ENCODE peak calls at places on chromosomes 6 and 20, in five cellular contexts. K is IMR-90, R is mesothelial cell of epicardium, H is WERI-Rb-1, A is lower lobe of right lung. V is an unnamed sample.

GRCh38 chr6:19107468-19107867 is 720.3 kb downstream of the RNF144B start:
- DNase-seq in K (no peak), R (no peak), H (no peak), A (no peak), V (no peak)

GRCh38 chr6:150327117-150327774 is 41.6 kb upstream of the IYD start:
- DNase-seq in K (no peak), R (no peak), H (no peak), A (no peak), V (no peak)

GRCh38 chr6:119312875-119313338 is 36.7 kb downstream of the MAN1A1 start:
- DNase-seq in K (no peak), R (no peak), H (no peak), A (no peak), V (no peak)

GRCh38 chr20:37301120-37301519 is 11.7 kb downstream of the MANBAL start:
- DNase-seq in K (no peak), R (no peak), H (no peak), A (no peak), V (no peak)

GRCh38 chr6:136031982-136032381 is 180.5 kb downstream of the PDE7B start:
- DNase-seq in K (peak), R (no peak), H (peak), A (no peak), V (no peak)

GRCh38 chr20:24337074-24337473 is 132.4 kb upstream of the SYNDIG1 start:
- DNase-seq in K (peak), R (no peak), H (no peak), A (no peak), V (no peak)

GRCh38 chr20:52974155-52974554 is 2.0 kb downstream of the TSHZ2 start:
- DNase-seq in K (no peak), R (no peak), H (no peak), A (no peak), V (no peak)

GRCh38 chr6:48307583-48307982 is 196.6 kb upstream of the PTCHD4 start:
- DNase-seq in K (no peak), R (no peak), H (no peak), A (no peak), V (no peak)

GRCh38 chr20:38113401-38114325 is 51.4 kb downstream of the TGM2 start:
- DNase-seq in K (no peak), R (no peak), H (peak), A (no peak), V (no peak)

GRCh38 chr6:30799210-30799609 is 54.9 kb upstream of the IER3 start:
- DNase-seq in K (peak), R (no peak), H (no peak), A (no peak), V (no peak)

GRCh38 chr6:142617158-142617557 is 315.4 kb downstream of the ADGRG6 start:
- DNase-seq in K (no peak), R (no peak), H (no peak), A (no peak), V (no peak)

GRCh38 chr6:140427842-140428241 is 1053.4 kb upstream of the CITED2 start:
- DNase-seq in K (no peak), R (no peak), H (no peak), A (no peak), V (no peak)

GRCh38 chr6:159169557-159170332 is 545 bp downstream of the FNDC1 start:
- DNase-seq in K (peak), R (peak), H (peak), A (peak), V (peak)

GRCh38 chr6:147132889-147133288 is 71.3 kb upstream of the STXBP5 start:
- DNase-seq in K (peak), R (no peak), H (no peak), A (no peak), V (no peak)

GRCh38 chr6:2733324-2733723 is 17.4 kb downstream of the MYLK4 start:
- DNase-seq in K (peak), R (no peak), H (no peak), A (peak), V (no peak)

GRCh38 chr6:30782425-30783014 is 38.2 kb upstream of the IER3 start:
- DNase-seq in K (peak), R (no peak), H (no peak), A (no peak), V (no peak)

GRCh38 chr6:6588924-6589696 is 590 bp downstream of the LY86 start:
- DNase-seq in K (no peak), R (no peak), H (no peak), A (no peak), V (no peak)

GRCh38 chr6:71220466-71220865 is 68.1 kb upstream of the OGFRL1 start:
- DNase-seq in K (no peak), R (no peak), H (no peak), A (no peak), V (no peak)

GRCh38 chr6:91029211-91029610 is 442.3 kb upstream of the MAP3K7 start:
- DNase-seq in K (no peak), R (no peak), H (peak), A (no peak), V (no peak)

GRCh38 chr6:110033749-110034636 is 55.9 kb downstream of the GPR6 start:
- DNase-seq in K (no peak), R (no peak), H (no peak), A (no peak), V (no peak)

GRCh38 chr20:62123450-62124118 is 1.3 kb downstream of the LSM14B start:
- DNase-seq in K (peak), R (no peak), H (no peak), A (no peak), V (no peak)

GRCh38 chr6:102327697-102328227 is 934.3 kb downstream of the GRIK2 start:
- DNase-seq in K (no peak), R (no peak), H (no peak), A (no peak), V (no peak)

GRCh38 chr20:61461459-61461858 is 209.4 kb downstream of the CDH4 start:
- DNase-seq in K (no peak), R (no peak), H (no peak), A (no peak), V (no peak)

GRCh38 chr20:53643031-53643832 is 49.6 kb upstream of the ZNF217 start:
- DNase-seq in K (peak), R (no peak), H (no peak), A (peak), V (no peak)

GRCh38 chr6:8065519-8065911 is 1.3 kb upstream of the BLOC1S5 start:
- DNase-seq in K (peak), R (no peak), H (no peak), A (no peak), V (no peak)

GRCh38 chr20:24912397-24913075 is 36.5 kb upstream of the CST7 start:
- DNase-seq in K (no peak), R (no peak), H (no peak), A (no peak), V (no peak)

GRCh38 chr20:34542439-34542838 is 16.1 kb upstream of the MAP1LC3A start:
- DNase-seq in K (no peak), R (no peak), H (no peak), A (no peak), V (no peak)

GRCh38 chr6:11043552-11043960 is 549 bp downstream of the ELOVL2 start:
- DNase-seq in K (no peak), R (peak), H (no peak), A (no peak), V (no peak)

GRCh38 chr6:1787894-1788293 is 178.2 kb downstream of the FOXC1 start:
- DNase-seq in K (peak), R (no peak), H (no peak), A (no peak), V (no peak)

DNA sequence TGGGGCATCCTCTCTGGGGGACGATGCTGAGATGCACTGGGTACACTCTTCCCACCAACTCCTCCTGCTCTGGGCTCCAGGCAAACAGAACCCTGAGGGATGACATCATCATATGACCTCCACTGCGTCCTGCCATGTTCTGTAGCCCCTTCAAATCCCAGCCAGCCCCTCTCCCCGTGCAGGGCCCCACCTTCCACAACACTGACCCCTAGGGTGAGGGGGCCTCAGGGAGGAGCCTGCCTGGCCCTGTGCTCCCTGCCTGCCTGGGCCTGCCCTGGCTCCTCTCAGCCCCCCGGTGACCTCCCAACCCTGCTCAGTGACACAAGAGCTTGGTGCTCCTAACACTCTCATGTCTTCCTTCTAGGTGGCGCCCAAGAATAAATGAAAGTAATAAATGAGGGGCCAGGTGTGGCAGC is 9.6 kb upstream of the SPDEF start:
- DNase-seq in K (no peak), R (no peak), H (no peak), A (no peak), V (no peak)
- TF ChIP-seq CTCF in K (no peak), R (no peak), H (peak), A (no peak), V (no peak)

GRCh38 chr20:19975901-19976300 is 41.3 kb upstream of the NAA20 start:
- DNase-seq in K (no peak), R (no peak), H (no peak), A (no peak), V (no peak)

GRCh38 chr20:19978511-19979210 is 38.5 kb upstream of the NAA20 start:
- DNase-seq in K (no peak), R (no peak), H (no peak), A (no peak), V (no peak)

GRCh38 chr20:19975436-19975799 is 41.7 kb upstream of the NAA20 start:
- DNase-seq in K (peak), R (no peak), H (no peak), A (peak), V (no peak)

GRCh38 chr20:19977373-19977770 is 39.8 kb upstream of the NAA20 start:
- DNase-seq in K (no peak), R (no peak), H (no peak), A (no peak), V (no peak)

GRCh38 chr20:19976595-19977372 is 40.4 kb upstream of the NAA20 start:
- DNase-seq in K (peak), R (no peak), H (no peak), A (peak), V (no peak)
- TF ChIP-seq CTCF in K (no peak), R (no peak), H (no peak), A (no peak), V (no peak)

DNA sequence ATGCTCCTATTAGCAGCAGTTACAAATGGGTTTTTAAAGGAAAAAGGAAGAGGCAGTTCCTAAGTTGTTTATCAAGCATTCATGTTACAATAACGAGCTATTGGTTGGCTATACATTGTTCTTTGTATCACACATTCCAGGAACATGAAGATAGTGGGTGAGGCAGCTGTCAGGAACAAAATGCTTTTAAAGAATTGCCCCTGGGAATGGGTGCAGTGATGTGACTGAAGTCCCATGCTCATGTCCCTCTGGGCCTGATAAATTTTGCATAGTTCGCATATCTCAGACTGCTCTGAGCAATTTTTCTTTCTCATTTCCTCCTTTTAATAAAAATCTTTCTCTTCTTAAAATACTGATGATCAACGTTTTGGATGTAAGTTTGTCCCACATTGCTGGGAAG is 3.7 kb downstream of the ENPP1 start:
- DNase-seq in K (no peak), R (no peak), H (no peak), A (no peak), V (no peak)
- TF ChIP-seq CTCF in K (no peak), R (no peak), H (no peak), A (no peak), V (no peak)

GRCh38 chr20:56422824-56423189 is 10.7 kb downstream of the CASS4 start:
- DNase-seq in K (peak), R (no peak), H (no peak), A (no peak), V (no peak)

GRCh38 chr20:56420940-56421688 is 9.1 kb downstream of the CASS4 start:
- DNase-seq in K (no peak), R (no peak), H (no peak), A (no peak), V (no peak)

GRCh38 chr20:56424931-56425330 is 12.9 kb downstream of the CASS4 start:
- DNase-seq in K (no peak), R (peak), H (no peak), A (no peak), V (no peak)

GRCh38 chr20:56420028-56420427 is 8.0 kb downstream of the CASS4 start:
- DNase-seq in K (no peak), R (no peak), H (no peak), A (no peak), V (no peak)

DNA sequence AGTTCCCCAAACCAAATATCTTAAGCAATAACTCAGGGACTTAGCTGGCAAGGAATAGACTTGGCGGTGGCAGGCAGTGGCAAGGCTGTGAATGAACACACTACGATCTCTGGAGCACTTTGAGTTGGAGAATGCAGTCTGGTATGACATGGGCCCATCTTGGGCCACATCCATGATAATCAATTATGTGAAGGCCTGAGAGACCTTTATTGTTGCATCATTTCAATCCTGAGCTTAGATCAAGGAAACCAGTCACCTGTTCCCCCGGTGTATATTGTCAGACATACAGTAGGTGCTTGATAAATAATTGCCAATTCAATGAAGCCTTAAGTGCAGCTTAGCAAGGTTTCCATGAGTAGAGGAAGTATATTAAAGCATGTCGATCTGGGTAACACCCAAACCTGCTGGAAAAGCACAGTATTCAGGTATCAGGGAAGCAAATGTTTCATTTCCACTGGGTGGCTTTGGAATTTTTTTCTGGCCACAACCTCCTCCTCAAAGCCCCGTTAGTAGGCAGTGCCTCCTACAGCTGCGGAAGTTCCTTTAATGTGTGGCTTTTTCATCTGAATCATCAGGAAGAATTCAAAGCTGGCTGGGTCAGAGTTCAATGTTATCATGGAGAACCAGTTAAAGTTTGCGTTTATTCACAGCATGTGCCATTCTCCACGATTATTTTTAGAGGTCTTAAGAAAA is 10.2 kb downstream of the CASS4 start:
- DNase-seq in K (peak), R (no peak), H (no peak), A (no peak), V (no peak)
- TF ChIP-seq CTCF in K (peak), R (no peak), H (no peak), A (no peak), V (no peak)

DNA sequence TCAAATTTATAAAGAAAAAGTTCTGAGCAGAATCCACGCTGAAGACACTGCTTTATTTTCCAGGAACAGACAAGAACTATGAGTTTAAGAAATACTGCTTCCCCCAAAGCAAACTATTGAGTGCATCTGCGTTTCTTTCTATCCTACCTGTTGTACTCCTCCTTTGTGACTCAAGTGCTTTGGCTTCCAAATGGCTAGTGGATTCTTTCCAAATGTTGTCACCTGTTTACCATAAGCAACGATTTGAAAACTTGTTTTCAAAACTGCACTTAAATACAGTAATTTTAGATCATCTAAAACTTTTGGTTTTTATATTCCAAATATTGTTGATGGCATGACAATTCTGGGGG is 9.5 kb downstream of the PXDC1 start:
- DNase-seq in K (no peak), R (no peak), H (no peak), A (no peak), V (no peak)
- TF ChIP-seq CTCF in K (no peak), R (no peak), H (no peak), A (no peak), V (no peak)

DNA sequence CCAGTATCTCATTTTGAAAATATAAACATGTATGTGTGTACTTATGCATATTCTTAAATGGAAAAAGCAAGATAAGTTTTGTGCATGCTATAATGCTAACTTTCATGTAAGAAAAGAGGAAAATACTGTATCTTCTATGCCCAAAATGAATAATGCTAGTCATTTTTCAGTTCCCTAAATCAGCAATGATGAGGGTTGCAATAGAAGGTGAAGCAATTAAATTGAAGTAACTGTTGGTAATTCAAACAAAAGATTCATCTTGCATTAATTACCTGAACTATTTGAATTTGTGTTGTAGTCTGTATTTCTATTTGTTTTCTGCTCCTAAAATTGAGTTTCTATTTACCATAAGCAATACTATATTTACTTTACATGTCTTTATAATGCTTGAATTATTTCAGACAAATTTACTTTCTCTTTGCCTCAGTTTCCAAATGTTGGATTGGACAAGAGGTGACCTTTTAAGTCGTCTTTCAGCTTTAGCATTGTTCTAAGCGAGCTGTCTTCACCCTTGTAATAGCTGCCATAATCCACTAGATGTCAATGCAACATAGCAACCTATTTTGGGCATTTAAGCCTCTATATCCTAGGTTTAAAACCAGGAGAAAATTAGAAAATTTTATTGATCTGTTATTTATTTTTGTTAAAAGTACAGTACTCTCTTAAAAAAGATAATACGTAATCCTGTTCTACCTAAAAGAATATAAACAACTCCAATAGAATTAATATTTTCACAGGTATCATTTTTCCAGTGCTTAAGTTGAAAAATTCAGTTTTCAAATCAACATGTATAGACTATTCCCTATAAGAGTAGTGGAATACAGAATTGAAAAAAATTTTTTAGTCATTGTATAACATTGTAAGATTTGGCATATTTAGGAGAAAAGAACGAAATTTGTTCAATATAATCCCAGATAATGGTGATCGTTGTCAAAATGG is 52.3 kb upstream of the IFNGR1 start:
- DNase-seq in K (peak), R (no peak), H (no peak), A (no peak), V (no peak)
- TF ChIP-seq CTCF in K (peak), R (peak), H (peak), A (peak), V (peak)

DNA sequence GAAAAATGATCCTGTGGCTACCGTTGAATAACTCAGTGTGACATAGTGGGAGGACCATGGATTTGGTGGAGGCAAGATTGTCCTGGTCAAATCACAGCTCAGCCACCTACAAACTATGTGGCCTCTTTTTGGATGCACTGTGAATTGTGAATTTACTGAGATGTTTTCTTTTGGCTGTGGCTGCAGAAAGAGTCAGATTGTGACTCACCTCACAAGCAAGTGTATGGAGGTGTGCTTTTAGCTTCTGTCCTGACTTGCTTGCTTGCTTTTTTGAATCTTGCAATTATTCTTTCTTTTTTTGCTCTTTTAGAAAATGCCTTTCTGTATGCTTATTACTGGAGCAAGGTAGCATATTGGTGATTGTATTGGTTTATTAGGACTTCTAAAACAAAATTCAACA is 122.9 kb upstream of the FOXO3 start:
- DNase-seq in K (peak), R (no peak), H (no peak), A (no peak), V (no peak)
- TF ChIP-seq CTCF in K (no peak), R (no peak), H (no peak), A (no peak), V (no peak)

V was measured in progenitor cell of endocrine pancreas.